ENCODE peak calls at places on chromosome 16, in ten cellular contexts. O, V, J, S, H, N, F, D, I and E are unnamed samples.

GRCh38 chr16:2194166-2194834 is 2.1 kb downstream of the CASKIN1 start:
- DNase-seq in V (no peak), J (no peak), D (no peak), H (no peak), I (no peak), O (no peak), N (peak), S (peak), F (peak), E (peak)

GRCh38 chr16:71933913-71934696 is 38.8 kb downstream of the IST1 start:
- DNase-seq in I (peak), V (no peak), N (no peak), H (no peak), D (no peak), J (no peak), F (no peak), S (peak), O (no peak), E (no peak)

GRCh38 chr16:27843800-27844199 is 219.7 kb downstream of the GSG1L start:
- DNase-seq in F (no peak), S (no peak), O (no peak), V (peak), I (no peak), D (no peak), N (no peak), J (peak), H (no peak), E (no peak)

GRCh38 chr16:55732496-55732895 is 76.7 kb downstream of the SLC6A2 start:
- DNase-seq in I (no peak), N (no peak), J (no peak), H (no peak), V (no peak), S (no peak), D (no peak), O (no peak), F (no peak), E (no peak)

GRCh38 chr16:73122604-73123386 is 74.9 kb upstream of the ZFHX3 start:
- DNase-seq in F (peak), H (peak), N (peak), D (no peak), S (no peak), V (peak), I (peak), O (no peak), J (no peak), E (peak)

GRCh38 chr16:87125206-87126155 is 191.7 kb downstream of the C16orf95 start:
- DNase-seq in N (peak), S (no peak), V (peak), D (no peak), H (no peak), F (peak), I (no peak), O (no peak), J (no peak), E (no peak)

GRCh38 chr16:88585269-88585668 is 15.1 kb downstream of the ZC3H18 start:
- DNase-seq in V (no peak), F (no peak), O (no peak), I (no peak), D (no peak), S (no peak), J (no peak), N (no peak), H (no peak), E (no peak)

GRCh38 chr16:74778646-74779045 is 4.0 kb upstream of the FA2H start:
- DNase-seq in S (no peak), O (no peak), J (no peak), I (no peak), F (no peak), V (no peak), D (no peak), N (no peak), H (no peak), E (no peak)

GRCh38 chr16:86925067-86925791 is 346.9 kb downstream of the FOXL1 start:
- DNase-seq in F (peak), I (peak), N (no peak), S (peak), J (no peak), O (no peak), D (no peak), H (no peak), V (no peak), E (peak)

GRCh38 chr16:83996481-83997252 is 28.6 kb downstream of the NECAB2 start:
- DNase-seq in S (no peak), I (no peak), H (no peak), D (no peak), F (no peak), N (no peak), J (no peak), O (no peak), V (no peak), E (no peak)

GRCh38 chr16:49531425-49531824 is 157.8 kb downstream of the C16orf78 start:
- DNase-seq in F (no peak), D (no peak), H (no peak), V (no peak), J (no peak), O (no peak), N (no peak), I (no peak), S (no peak), E (no peak)

GRCh38 chr16:25925466-25925865 is 233.7 kb downstream of the HS3ST4 start:
- DNase-seq in F (no peak), O (no peak), N (no peak), D (no peak), V (no peak), I (no peak), H (no peak), S (no peak), J (no peak), E (no peak)

GRCh38 chr16:28309811-28310311 is 17.5 kb downstream of the SBK1 start:
- DNase-seq in I (no peak), O (no peak), J (peak), V (no peak), N (no peak), S (no peak), F (no peak), D (no peak), H (no peak), E (no peak)

GRCh38 chr16:21300309-21301167 is 22.4 kb upstream of the CRYM start:
- DNase-seq in H (peak), S (peak), O (peak), D (peak), J (peak), N (peak), F (peak), V (peak), I (peak), E (peak)

GRCh38 chr16:58862334-58863024 is 128.4 kb upstream of the GOT2 start:
- DNase-seq in H (no peak), O (no peak), I (no peak), J (no peak), N (no peak), F (no peak), S (peak), D (no peak), V (no peak), E (no peak)

GRCh38 chr16:88760424-88761142 is 24.4 kb downstream of the PIEZO1 start:
- DNase-seq in I (no peak), J (no peak), O (no peak), S (no peak), D (no peak), N (no peak), F (no peak), V (no peak), H (no peak), E (no peak)

DNA sequence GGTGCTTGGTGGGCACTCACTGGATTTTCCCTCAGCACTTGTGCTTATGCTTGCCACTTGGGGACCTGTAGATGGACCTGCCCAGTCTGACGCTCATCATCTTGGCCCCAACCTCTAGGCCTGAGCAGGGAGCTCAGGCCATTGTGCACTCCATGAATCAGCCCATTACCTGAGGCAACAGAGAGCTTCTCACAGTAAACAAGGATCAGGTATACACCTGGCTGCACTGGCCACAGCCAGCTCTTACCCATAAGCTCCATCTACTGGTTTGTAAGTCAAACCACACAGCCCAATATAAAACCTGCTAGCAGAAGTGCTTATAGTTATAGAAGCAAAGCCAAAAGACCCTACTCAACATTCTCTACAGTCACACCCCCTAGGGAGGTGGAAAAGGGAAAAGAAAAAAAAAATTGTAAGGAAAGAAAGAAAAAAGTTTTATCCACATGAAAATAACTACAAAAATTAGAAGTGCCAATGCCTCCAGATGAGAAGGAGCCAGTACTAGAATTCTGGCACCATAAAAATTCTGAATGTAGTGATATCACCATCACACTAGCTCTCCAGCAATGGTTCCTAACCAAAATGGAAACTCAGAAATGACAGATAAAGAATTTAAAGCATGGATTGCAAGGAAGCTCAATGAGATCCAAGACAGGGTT is 87.8 kb upstream of the CDH5 start:
- DNase-seq in I (no peak), V (no peak), H (no peak), N (no peak), O (no peak), F (no peak), D (no peak), S (no peak), J (no peak), E (no peak)
- TF ChIP-seq CTCF in I (no peak), V (no peak), H (no peak), N (no peak), O (no peak), F (no peak), D (peak), S (peak), J (no peak), E (no peak)

GRCh38 chr16:30148101-30148500 is 25.1 kb upstream of the MAPK3 start:
- DNase-seq in S (no peak), J (no peak), I (no peak), O (no peak), N (no peak), F (no peak), H (no peak), V (no peak), D (no peak), E (no peak)
- H3K4me3 ChIP-seq in S (no peak), J (no peak), I (no peak), O (no peak), N (no peak), F (no peak), H (no peak), V (no peak), D (no peak), E (no peak)

GRCh38 chr16:80436510-80436909 is 104.3 kb upstream of the DYNLRB2 start:
- DNase-seq in V (no peak), H (no peak), S (no peak), J (no peak), F (no peak), I (no peak), N (no peak), O (no peak), D (no peak), E (no peak)

GRCh38 chr16:80440691-80441090 is 100.1 kb upstream of the DYNLRB2 start:
- DNase-seq in F (no peak), S (no peak), V (no peak), D (no peak), J (no peak), O (no peak), N (no peak), I (no peak), H (no peak), E (no peak)

GRCh38 chr16:80441935-80442334 is 98.9 kb upstream of the DYNLRB2 start:
- DNase-seq in I (no peak), F (no peak), S (no peak), O (no peak), D (no peak), H (no peak), V (no peak), J (no peak), N (no peak), E (no peak)

GRCh38 chr16:80433617-80434016 is 107.2 kb upstream of the DYNLRB2 start:
- DNase-seq in D (no peak), J (no peak), H (no peak), O (no peak), S (no peak), V (no peak), I (no peak), N (no peak), F (no peak), E (no peak)

GRCh38 chr16:80437707-80438106 is 103.1 kb upstream of the DYNLRB2 start:
- DNase-seq in H (no peak), I (no peak), D (no peak), S (no peak), J (no peak), V (no peak), N (no peak), F (no peak), O (no peak), E (no peak)
- TF ChIP-seq CTCF in H (no peak), I (no peak), D (no peak), S (no peak), J (no peak), V (no peak), N (no peak), F (no peak), O (peak), E (no peak)

GRCh38 chr16:85455534-85455933 is 157.6 kb upstream of the GSE1 start:
- DNase-seq in H (no peak), V (no peak), J (no peak), D (no peak), F (no peak), O (no peak), S (no peak), N (no peak), I (no peak), E (no peak)
- H3K4me3 ChIP-seq in H (no peak), V (no peak), J (no peak), D (no peak), F (no peak), O (no peak), S (no peak), N (no peak), I (no peak), E (no peak)

GRCh38 chr16:77782694-77783093 is 5.7 kb upstream of the VAT1L start:
- DNase-seq in D (peak), I (no peak), F (peak), V (no peak), J (no peak), N (no peak), O (peak), H (no peak), S (no peak), E (no peak)
- TF ChIP-seq CTCF in D (peak), I (peak), F (peak), V (no peak), J (peak), N (peak), O (peak), H (peak), S (peak), E (peak)

GRCh38 chr16:19882186-19882585 is 2.5 kb downstream of the GPRC5B start:
- DNase-seq in H (no peak), I (no peak), F (no peak), S (no peak), V (no peak), O (no peak), N (no peak), J (no peak), D (no peak), E (no peak)

GRCh38 chr16:19883296-19883951 is 1.2 kb downstream of the GPRC5B start:
- DNase-seq in J (no peak), V (no peak), O (no peak), H (peak), D (no peak), F (peak), N (peak), S (no peak), I (peak), E (peak)

GRCh38 chr16:19881783-19882182 is 2.9 kb downstream of the GPRC5B start:
- DNase-seq in O (no peak), S (no peak), N (no peak), V (no peak), I (no peak), J (no peak), D (no peak), H (no peak), F (no peak), E (no peak)

GRCh38 chr16:19884021-19884485 is 595 bp downstream of the GPRC5B start:
- DNase-seq in J (no peak), N (no peak), F (no peak), O (no peak), D (no peak), S (no peak), V (no peak), H (no peak), I (no peak), E (no peak)

GRCh38 chr16:19882641-19883040 is 2.0 kb downstream of the GPRC5B start:
- DNase-seq in N (no peak), S (no peak), I (no peak), J (no peak), F (no peak), V (no peak), O (no peak), H (no peak), D (no peak), E (no peak)
- H3K4me3 ChIP-seq in N (peak), S (no peak), I (no peak), J (peak), F (peak), V (no peak), O (no peak), H (peak), D (no peak), E (peak)

GRCh38 chr16:19223235-19223847 is 55.3 kb downstream of the SYT17 start:
- DNase-seq in V (no peak), H (peak), I (no peak), J (no peak), O (peak), S (no peak), D (peak), F (peak), N (no peak), E (peak)
- TF ChIP-seq CTCF in V (peak), H (no peak), I (peak), J (peak), O (peak), S (peak), D (peak), F (peak), N (peak), E (peak)